ENCODE peak calls at places on chromosomes 5 and 9, in six cellular contexts. R, E, F, U, W and Y are unnamed samples.

GRCh38 chr5:158313739-158314464 is 455.0 kb upstream of the CLINT1 start:
- DNase-seq in W (no peak), R (no peak), F (no peak), U (no peak), E (no peak), Y (no peak)

GRCh38 chr5:154771383-154771901 is 16.3 kb downstream of the LARP1 start:
- DNase-seq in U (no peak), R (peak; percentile 89), W (no peak), F (no peak), E (no peak), Y (no peak)

GRCh38 chr9:26175264-26175663 is 497.0 kb upstream of the TUSC1 start:
- DNase-seq in F (no peak), U (no peak), R (no peak), E (no peak), W (no peak), Y (no peak)

GRCh38 chr5:53378590-53379247 is 101.7 kb upstream of the FST start:
- DNase-seq in W (no peak), E (no peak), U (no peak), F (no peak), R (peak; percentile 84), Y (no peak)

GRCh38 chr5:157366741-157367684 is 93.0 kb upstream of the NIPAL4 start:
- DNase-seq in R (peak; percentile 82), W (peak; percentile 74), E (no peak), F (no peak), U (no peak), Y (no peak)

GRCh38 chr9:119284118-119284517 is 85.1 kb downstream of the BRINP1 start:
- DNase-seq in E (no peak), U (no peak), W (peak; percentile 17), F (no peak), R (no peak), Y (peak; percentile 40)

GRCh38 chr5:121974261-121974660 is 12.5 kb downstream of the SRFBP1 start:
- DNase-seq in F (no peak), R (peak; percentile 80), W (no peak), U (no peak), E (no peak), Y (no peak)

GRCh38 chr5:181127456-181127855 is 3.5 kb downstream of the OR2V1 start:
- DNase-seq in W (no peak), F (no peak), R (no peak), E (no peak), U (no peak), Y (no peak)

GRCh38 chr5:74167206-74167929 is 473.2 kb downstream of the ENC1 start:
- DNase-seq in U (no peak), E (no peak), F (no peak), R (peak; percentile 74), W (peak; percentile 41), Y (no peak)

DNA sequence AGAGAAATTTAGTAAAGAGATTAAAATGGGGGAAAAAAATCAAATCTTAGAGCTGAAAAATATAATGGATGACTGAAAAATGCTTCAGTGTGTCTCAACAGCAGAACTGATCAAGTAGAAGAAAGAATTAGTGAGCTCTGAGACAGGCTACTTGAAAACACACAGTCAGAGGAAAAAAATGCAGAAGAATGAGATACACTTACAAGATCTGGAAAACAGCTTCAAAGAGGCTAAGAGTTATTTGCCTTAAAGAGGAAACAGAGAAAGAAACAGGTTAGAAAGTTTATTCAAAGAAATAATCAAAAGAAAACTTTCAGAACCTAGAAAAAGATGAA is 70.5 kb upstream of the OR2K2 start:
- DNase-seq in U (no peak), R (no peak), W (no peak), E (no peak), F (no peak), Y (no peak)
- TF ChIP-seq CTCF in U (no peak), R (no peak), W (no peak), E (no peak), F (no peak), Y (no peak)

DNA sequence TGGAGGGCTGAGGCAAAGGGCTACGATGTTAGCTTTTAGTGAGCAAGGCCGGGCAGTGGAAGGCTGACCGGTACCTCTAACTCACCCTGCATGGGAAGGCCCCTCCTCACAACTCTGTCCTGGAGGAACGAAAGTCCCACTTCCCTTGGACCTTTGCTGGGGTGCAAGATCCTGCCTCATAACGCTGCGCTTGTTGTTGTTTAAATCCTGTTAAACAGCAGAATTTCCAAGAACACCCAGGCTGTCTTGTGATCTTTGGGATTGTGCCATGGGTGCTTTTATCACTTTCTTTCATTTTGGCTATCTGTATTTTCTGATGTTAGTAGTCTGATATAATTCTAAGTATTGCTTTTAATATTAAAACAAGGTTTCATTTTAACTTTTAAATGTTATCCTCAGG is 75.2 kb downstream of the NREP start:
- DNase-seq in R (peak; percentile 56), U (no peak), W (no peak), E (no peak), F (no peak), Y (no peak)
- H3K27ac ChIP-seq in R (peak overlapping the region; percentile 82), U (peak overlapping the region; percentile 78), W (peak overlapping the region; percentile 78), E (no peak overlapping the region), F (peak overlapping the region; percentile 31), Y (no peak overlapping the region)

DNA sequence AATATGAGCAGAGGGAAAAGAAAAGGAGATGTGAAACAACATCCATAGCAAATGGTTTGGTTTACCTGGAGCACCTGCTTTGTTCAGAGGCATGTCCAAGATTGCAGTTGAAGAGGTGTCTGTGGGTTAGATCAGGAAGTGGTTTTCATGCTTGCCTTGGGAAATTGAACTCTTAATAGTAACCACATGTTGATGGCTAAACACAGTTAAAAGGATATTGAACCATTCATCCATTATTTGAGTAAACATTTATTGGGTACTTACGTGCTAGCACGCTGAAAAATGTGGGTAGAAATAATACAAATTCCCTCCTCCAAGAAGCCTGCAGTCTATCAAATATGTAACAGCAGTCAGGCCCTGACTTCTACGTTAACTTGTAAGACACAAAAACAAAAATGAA is 235.7 kb upstream of the TNC start:
- DNase-seq in R (no peak), E (no peak), F (no peak), U (no peak), W (no peak), Y (no peak)
- TF ChIP-seq CTCF in R (no peak), E (no peak), F (no peak), U (no peak), W (no peak), Y (no peak)

GRCh38 chr9:137638680-137639079 is 19.9 kb downstream of the EHMT1 start:
- DNase-seq in W (no peak), U (no peak), E (no peak), R (no peak), F (peak; percentile 20), Y (no peak)
- H3K27ac ChIP-seq in W (no peak overlapping the region), U (peak overlapping the region; percentile 52), E (peak overlapping the region; percentile 53), R (peak overlapping the region; percentile 37), F (peak overlapping the region; percentile 65), Y (no peak overlapping the region)

GRCh38 chr9:6739218-6739617 is 18.6 kb upstream of the KDM4C start:
- DNase-seq in W (peak; percentile 26), F (no peak), R (peak; percentile 32), E (no peak), U (no peak), Y (no peak)
- TF ChIP-seq CTCF in W (peak; percentile 53), F (peak; percentile 16), R (no peak), E (peak; percentile 11), U (no peak), Y (peak; percentile 18)